ENCODE peak calls at places on chromosomes 2 and 18, in six cellular contexts. N is mesendoderm, E is H9, V is IMR-90, K is neuronal stem cell, P is H1. Y is an unnamed sample.

GRCh38 chr2:119234021-119235019 is 10.7 kb downstream of the STEAP3 start:
- DNase-seq in N (peak), E (peak), V (peak), K (peak), P (no peak), Y (no peak)

GRCh38 chr2:212974692-212975091 is 176.7 kb downstream of the IKZF2 start:
- DNase-seq in N (no peak), E (no peak), V (peak), K (no peak), P (no peak), Y (no peak)

GRCh38 chr2:197255550-197255949 is 55.0 kb downstream of the ANKRD44 start:
- DNase-seq in N (peak), E (peak), V (peak), K (peak), P (no peak), Y (peak)

GRCh38 chr2:113173563-113174368 is at the start of gene PSD4:
- DNase-seq in N (peak), E (no peak), V (no peak), K (no peak), P (no peak), Y (no peak)

GRCh38 chr2:26768759-26769500 is 4.8 kb downstream of the SLC35F6 start:
- DNase-seq in N (no peak), E (no peak), V (no peak), K (no peak), P (no peak), Y (peak)

GRCh38 chr2:237171396-237171795 is 85.7 kb downstream of the COPS8 start:
- DNase-seq in N (peak), E (no peak), V (peak), K (no peak), P (no peak), Y (peak)

GRCh38 chr2:34729845-34730244 is 1130.7 kb upstream of the FAM98A start:
- DNase-seq in N (peak), E (no peak), V (no peak), K (peak), P (no peak), Y (no peak)

GRCh38 chr2:139791330-139791729 is 1011.1 kb upstream of the NXPH2 start:
- DNase-seq in N (no peak), E (no peak), V (no peak), K (no peak), P (no peak), Y (no peak)

GRCh38 chr18:47953471-47953931 is 23.0 kb upstream of the SMAD2 start:
- DNase-seq in N (peak), E (no peak), V (no peak), K (no peak), P (no peak), Y (no peak)

GRCh38 chr18:66867653-66868052 is 263.8 kb upstream of the CDH19 start:
- DNase-seq in N (no peak), E (no peak), V (no peak), K (no peak), P (no peak), Y (peak)

GRCh38 chr2:893311-893710 is 57.3 kb upstream of the SNTG2 start:
- DNase-seq in N (peak), E (peak), V (no peak), K (no peak), P (peak), Y (no peak)

GRCh38 chr18:47930086-47930843 is at the start of gene SMAD2:
- DNase-seq in N (peak), E (peak), V (peak), K (peak), P (peak), Y (peak)

GRCh38 chr2:57376985-57377384 is 669.6 kb upstream of the VRK2 start:
- DNase-seq in N (peak), E (no peak), V (no peak), K (no peak), P (no peak), Y (no peak)

GRCh38 chr18:10559566-10560456 is 34.0 kb downstream of the NAPG start:
- DNase-seq in N (peak), E (peak), V (peak), K (no peak), P (no peak), Y (no peak)

GRCh38 chr2:234885884-234886283 is 65.9 kb upstream of the SH3BP4 start:
- DNase-seq in N (no peak), E (no peak), V (no peak), K (no peak), P (no peak), Y (no peak)

GRCh38 chr2:185610301-185610700 is 128.3 kb upstream of the FSIP2 start:
- DNase-seq in N (peak), E (no peak), V (no peak), K (no peak), P (no peak), Y (peak)

GRCh38 chr2:20706217-20706616 is 39.3 kb downstream of the GDF7 start:
- DNase-seq in N (no peak), E (no peak), V (no peak), K (no peak), P (no peak), Y (no peak)

GRCh38 chr2:47155091-47155876 is at the start of gene STPG4:
- DNase-seq in N (no peak), E (peak), V (no peak), K (no peak), P (no peak), Y (no peak)

GRCh38 chr2:136235451-136236418 is 117.8 kb upstream of the CXCR4 start:
- DNase-seq in N (peak), E (no peak), V (peak), K (no peak), P (no peak), Y (no peak)

GRCh38 chr18:70365361-70365760 is 76.5 kb downstream of the SOCS6 start:
- DNase-seq in N (no peak), E (no peak), V (no peak), K (no peak), P (no peak), Y (no peak)

GRCh38 chr2:65112630-65113029 is 17.3 kb downstream of the RAB1A start:
- DNase-seq in N (no peak), E (no peak), V (no peak), K (no peak), P (no peak), Y (no peak)

GRCh38 chr2:147515213-147515612 is 329.6 kb upstream of the ACVR2A start:
- DNase-seq in N (no peak), E (no peak), V (no peak), K (no peak), P (no peak), Y (no peak)

GRCh38 chr2:54060000-54060399 is 55.4 kb upstream of the ACYP2 start:
- DNase-seq in N (no peak), E (no peak), V (peak), K (no peak), P (no peak), Y (no peak)

GRCh38 chr18:48781041-48781989 is 169.4 kb downstream of the SMAD7 start:
- DNase-seq in N (peak), E (no peak), V (peak), K (peak), P (no peak), Y (peak)

GRCh38 chr2:171723724-171724683 is 36.7 kb downstream of the DYNC1I2 start:
- DNase-seq in N (peak), E (peak), V (peak), K (peak), P (peak), Y (no peak)

GRCh38 chr2:31386648-31387047 is 27.9 kb downstream of the XDH start:
- DNase-seq in N (peak), E (peak), V (no peak), K (peak), P (no peak), Y (no peak)

GRCh38 chr18:63969965-63970802 is at the start of gene SERPINB8:
- DNase-seq in N (peak), E (peak), V (peak), K (peak), P (peak), Y (peak)

GRCh38 chr2:146240376-146240775 is 1604.5 kb upstream of the ACVR2A start:
- DNase-seq in N (peak), E (no peak), V (no peak), K (no peak), P (no peak), Y (no peak)

GRCh38 chr18:2827076-2827475 is 19.7 kb upstream of the EMILIN2 start:
- DNase-seq in N (no peak), E (no peak), V (no peak), K (no peak), P (no peak), Y (no peak)

GRCh38 chr2:120609826-120610395 is 125.8 kb upstream of the GLI2 start:
- DNase-seq in N (no peak), E (no peak), V (no peak), K (no peak), P (no peak), Y (no peak)

GRCh38 chr2:65626831-65627230 is 194.4 kb upstream of the SPRED2 start:
- DNase-seq in N (no peak), E (no peak), V (no peak), K (no peak), P (no peak), Y (peak)

GRCh38 chr2:70670202-70670601 is 97.8 kb downstream of the ADD2 start:
- DNase-seq in N (no peak), E (peak), V (no peak), K (no peak), P (no peak), Y (no peak)

GRCh38 chr2:149561309-149561926 is 26.2 kb downstream of the MMADHC start:
- DNase-seq in N (peak), E (no peak), V (peak), K (peak), P (no peak), Y (peak)

GRCh38 chr2:8684885-8685696 is 3.2 kb downstream of the ID2 start:
- DNase-seq in N (peak), E (peak), V (peak), K (peak), P (no peak), Y (peak)

GRCh38 chr2:112644933-112645395 is 775 bp upstream of the SLC20A1 start:
- DNase-seq in N (no peak), E (no peak), V (peak), K (peak), P (no peak), Y (peak)

GRCh38 chr2:211823886-211824479 is 714.6 kb downstream of the ERBB4 start:
- DNase-seq in N (no peak), E (no peak), V (no peak), K (no peak), P (no peak), Y (no peak)

GRCh38 chr2:82795446-82795845 is 1663.6 kb downstream of the SUCLG1 start:
- DNase-seq in N (no peak), E (no peak), V (peak), K (no peak), P (no peak), Y (no peak)

GRCh38 chr2:85501244-85501643 is 37.7 kb upstream of the MAT2A start:
- DNase-seq in N (peak), E (peak), V (no peak), K (no peak), P (no peak), Y (no peak)

GRCh38 chr18:23926590-23926989 is 88.0 kb upstream of the TTC39C start:
- DNase-seq in N (no peak), E (no peak), V (no peak), K (no peak), P (no peak), Y (no peak)

GRCh38 chr18:77320960-77321559 is 71.4 kb downstream of the GALR1 start:
- DNase-seq in N (no peak), E (no peak), V (no peak), K (no peak), P (no peak), Y (no peak)
- H3K27ac ChIP-seq in N (no peak), E (no peak), V (no peak), K (no peak), P (no peak), Y (no peak)

GRCh38 chr2:223570784-223571183 is 31.4 kb downstream of the SCG2 start:
- DNase-seq in N (no peak), E (no peak), V (no peak), K (no peak), P (no peak), Y (no peak)
- H3K18ac ChIP-seq in N (no peak), E (no peak), V (no peak), K (no peak), P (no peak), Y (no peak)

DNA sequence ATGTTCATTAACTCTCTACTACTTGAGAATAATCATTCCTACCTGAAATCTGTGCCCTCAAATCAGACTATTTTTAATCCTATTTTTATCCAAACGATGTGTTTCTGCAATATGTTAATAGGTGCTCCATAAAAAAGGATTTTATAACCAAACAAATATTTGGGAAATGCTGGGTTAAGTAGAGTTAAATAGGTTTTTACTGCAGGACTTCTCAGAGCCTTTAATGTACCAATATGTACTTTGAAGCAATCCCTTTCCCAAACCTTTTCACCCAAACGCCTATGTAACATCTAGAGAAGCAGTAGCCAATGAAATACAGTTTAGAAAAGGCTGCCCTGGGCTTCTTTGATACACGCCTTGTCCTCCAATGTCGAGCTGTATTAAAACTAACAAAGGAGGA is 182.5 kb downstream of the SP3 start:
- DNase-seq in N (no peak), E (no peak), V (no peak), K (no peak), P (no peak), Y (no peak)
- H3K27ac ChIP-seq in N (no peak), E (no peak), V (no peak), K (no peak), P (no peak), Y (no peak)

DNA sequence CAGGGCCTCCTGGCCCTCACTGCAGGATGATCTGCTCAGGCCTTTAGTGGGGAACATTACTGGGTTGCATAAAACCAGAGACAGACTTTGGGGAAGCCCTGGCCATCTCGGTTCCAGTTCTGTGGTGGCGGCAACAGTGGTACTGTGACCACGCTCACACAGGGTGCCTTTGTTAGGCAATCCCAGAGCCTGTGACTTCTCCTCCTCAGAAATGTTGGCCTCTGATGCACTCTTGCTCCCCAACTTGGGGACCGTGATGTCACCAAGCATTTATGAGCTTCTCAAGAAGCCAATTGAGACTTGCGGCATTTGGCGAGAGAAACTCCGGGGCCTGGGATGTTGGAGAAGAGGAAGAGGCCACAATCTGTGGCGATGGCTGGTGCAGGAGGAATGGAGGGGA is 80.9 kb upstream of the PKDCC start:
- DNase-seq in N (no peak), E (no peak), V (no peak), K (no peak), P (no peak), Y (peak)
- H3K18ac ChIP-seq in N (no peak), E (no peak), V (peak), K (peak), P (no peak), Y (no peak)

DNA sequence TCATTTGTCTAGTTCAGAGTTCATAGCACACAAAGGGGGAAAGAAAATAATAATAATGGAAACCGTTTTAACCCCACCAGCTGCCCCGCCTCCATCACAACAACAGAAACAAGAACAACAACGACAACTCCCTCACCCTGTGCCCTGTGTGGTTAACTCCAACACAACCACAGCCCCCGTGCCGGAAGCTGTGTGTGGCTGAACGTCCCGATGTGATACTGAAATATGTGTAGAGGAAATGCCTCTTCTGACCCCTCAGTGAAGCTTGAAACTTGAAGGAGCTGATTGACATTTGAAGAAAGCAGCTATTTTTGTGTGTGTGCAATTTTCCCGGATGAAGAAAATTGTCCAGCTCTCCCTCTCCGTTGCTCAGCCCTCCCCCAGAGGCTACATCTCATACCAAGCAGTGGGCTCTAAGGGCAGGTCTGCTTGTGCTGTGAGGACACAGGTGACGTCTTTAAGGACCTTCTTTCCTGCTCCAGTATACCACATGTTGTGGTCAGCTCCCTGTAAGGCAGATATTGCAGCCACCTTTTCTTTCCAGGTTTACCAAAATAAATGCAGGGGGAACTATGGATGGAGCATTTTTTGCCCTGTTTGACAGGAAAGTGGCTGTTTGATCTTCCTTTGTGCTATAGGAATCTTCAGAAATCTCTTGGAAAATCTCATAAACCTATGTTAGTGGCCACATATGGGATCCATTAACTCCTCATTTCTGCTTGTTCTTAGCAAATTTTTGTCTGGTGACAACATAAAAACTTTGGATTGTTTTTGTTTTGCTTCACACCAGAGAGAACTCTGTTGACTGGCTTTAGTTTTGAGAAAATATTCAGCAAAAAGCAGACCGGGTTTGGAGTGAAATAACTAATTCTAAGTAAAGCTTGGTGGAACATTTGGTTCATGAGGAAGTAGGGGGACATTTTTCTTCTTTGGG is 174.0 kb downstream of the ICOS start:
- DNase-seq in N (no peak), E (no peak), V (no peak), K (no peak), P (no peak), Y (peak)
- H3K27ac ChIP-seq in N (no peak), E (no peak), V (no peak), K (no peak), P (no peak), Y (no peak)

DNA sequence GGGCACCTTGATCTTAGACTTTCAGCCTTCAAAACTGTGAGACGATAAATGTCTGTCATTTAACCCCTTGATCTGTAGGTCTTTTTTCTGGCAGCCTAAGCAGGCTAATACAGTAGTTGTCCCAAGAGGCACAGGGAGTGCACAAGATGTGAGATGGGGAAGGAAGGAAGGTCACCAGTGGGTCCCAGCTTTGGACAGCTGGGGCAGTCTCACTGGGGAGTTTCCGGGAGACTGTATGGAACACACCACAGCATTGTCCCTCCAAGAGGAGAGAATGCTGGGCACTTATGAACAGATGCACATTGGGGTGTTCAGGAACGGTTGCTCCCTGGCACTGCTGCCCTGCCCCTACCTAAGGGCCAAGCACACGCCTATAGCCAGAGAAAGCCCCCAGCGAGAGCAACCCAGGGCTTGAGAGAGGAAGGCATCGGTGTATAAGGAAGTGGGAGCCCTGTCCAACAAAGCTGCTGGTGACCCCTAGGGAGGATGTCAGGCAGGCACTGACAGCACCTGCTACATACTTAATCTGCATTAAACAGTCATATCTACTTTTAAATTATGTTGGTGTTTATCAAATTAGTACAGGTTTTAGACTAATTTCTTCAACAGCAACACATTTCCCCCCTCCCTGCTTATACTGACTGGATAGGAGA is 11.6 kb upstream of the NCK2 start:
- DNase-seq in N (no peak), E (no peak), V (no peak), K (no peak), P (no peak), Y (no peak)
- H3K18ac ChIP-seq in N (no peak), E (no peak), V (no peak), K (no peak), P (no peak), Y (no peak)

GRCh38 chr2:190628651-190629378 is 20.1 kb upstream of the NAB1 start:
- DNase-seq in N (no peak), E (no peak), V (no peak), K (no peak), P (no peak), Y (no peak)
- H3K27ac ChIP-seq in N (no peak), E (no peak), V (no peak), K (no peak), P (no peak), Y (no peak)